ENCODE peak calls at places on chromosome X, in eight cellular contexts. A is lower lobe of right lung; Z is pancreas; C is CD8-positive, alpha-beta T cell; I is CD8-positive, alpha-beta memory T cell; H is CD4-positive, alpha-beta T cell; P is tibial artery; G is left ventricle myocardium inferior. B is an unnamed sample.
A peak's percentile ranks its signal among the peaks of the same experiment; 100 is the strongest.

GRCh38 chrX:114798902-114799301 is 215.0 kb downstream of the HTR2C start:
- DNase-seq in P (no peak), H (no peak), I (no peak), A (no peak), C (no peak), Z (no peak), G (no peak), B (no peak)

GRCh38 chrX:110427076-110427475 is 68.4 kb downstream of the RTL9 start:
- DNase-seq in Z (no peak), I (no peak), P (no peak), H (no peak), A (no peak), C (no peak), G (no peak), B (no peak)

GRCh38 chrX:43224496-43224895 is 431.6 kb upstream of the MAOA start:
- DNase-seq in H (no peak), C (no peak), A (no peak), Z (no peak), P (no peak), G (no peak), I (no peak), B (no peak)

GRCh38 chrX:38060331-38060878 is 54.1 kb downstream of the SYTL5 start:
- DNase-seq in G (no peak), H (no peak), I (no peak), A (no peak), P (no peak), C (no peak), Z (no peak), B (no peak)

GRCh38 chrX:117743469-117744251 is 372.9 kb downstream of the KLHL13 start:
- DNase-seq in P (no peak), Z (peak; percentile 2), C (no peak), G (no peak), H (no peak), A (no peak), I (no peak), B (no peak)

GRCh38 chrX:1610736-1611135 is 4.1 kb upstream of the ASMT start:
- DNase-seq in I (no peak), A (no peak), H (no peak), Z (no peak), C (no peak), G (no peak), P (no peak), B (no peak)

GRCh38 chrX:132488819-132489255 is at the start of gene MBNL3:
- DNase-seq in G (peak; percentile 27), H (peak; percentile 55), P (peak; percentile 44), A (peak; percentile 77), C (peak; percentile 67), I (peak; percentile 52), Z (peak; percentile 51), B (peak; percentile 36)

GRCh38 chrX:47664737-47665136 is 5.8 kb upstream of the UXT start:
- DNase-seq in G (no peak), C (no peak), A (no peak), Z (no peak), I (no peak), H (no peak), P (no peak), B (no peak)

GRCh38 chrX:106397788-106398538 is 213.8 kb upstream of the RADX start:
- DNase-seq in I (no peak), H (no peak), G (no peak), Z (no peak), P (no peak), A (no peak), C (no peak), B (peak; percentile 6)

GRCh38 chrX:24838624-24839023 is 144.9 kb downstream of the POLA1 start:
- DNase-seq in G (no peak), I (no peak), C (no peak), P (no peak), H (no peak), Z (no peak), A (no peak), B (no peak)

GRCh38 chrX:3176439-3176820 is 135.2 kb downstream of the ARSF start:
- DNase-seq in C (no peak), P (peak; percentile 21), H (no peak), A (no peak), I (no peak), Z (no peak), G (no peak), B (no peak)

GRCh38 chrX:41917517-41917916 is 5.8 kb downstream of the CASK start:
- DNase-seq in G (no peak), P (no peak), A (no peak), C (no peak), Z (no peak), H (no peak), I (no peak), B (peak; percentile 45)

GRCh38 chrX:41921492-41922124 is 1.7 kb downstream of the CASK start:
- DNase-seq in P (peak; percentile 19), C (no peak), A (no peak), H (no peak), G (no peak), I (no peak), Z (no peak), B (peak; percentile 50)

GRCh38 chrX:41922694-41923171 is 621 bp downstream of the CASK start:
- DNase-seq in I (peak; percentile 2), A (peak; percentile 47), Z (peak; percentile 7), C (peak; percentile 18), G (peak; percentile 23), P (no peak), H (no peak), B (peak; percentile 39)

GRCh38 chrX:41922125-41922521 is 1.2 kb downstream of the CASK start:
- DNase-seq in C (peak; percentile 40), Z (no peak), P (no peak), H (peak; percentile 16), A (no peak), I (peak; percentile 4), G (no peak), B (peak; percentile 26)

DNA sequence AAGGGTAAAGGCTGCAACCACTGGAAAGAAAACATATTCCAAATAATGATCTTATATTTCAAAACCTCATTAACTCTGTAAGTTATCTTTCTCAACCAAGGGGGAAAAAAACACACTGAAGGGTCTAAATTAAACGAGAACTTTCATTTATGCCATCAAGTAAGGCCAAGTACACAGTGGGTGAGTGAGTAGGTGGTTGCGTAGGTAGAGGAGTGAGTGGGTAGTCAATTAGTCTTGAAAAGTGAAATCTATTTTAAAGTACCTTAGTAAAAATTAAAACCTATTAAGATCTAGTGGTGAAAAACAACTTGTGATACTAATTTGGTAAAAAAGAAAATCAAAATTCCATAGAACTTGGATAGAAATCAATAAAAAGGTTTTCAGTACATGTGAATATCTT is 3.5 kb downstream of the CASK start:
- DNase-seq in G (no peak), H (no peak), I (no peak), A (no peak), C (no peak), Z (no peak), P (no peak), B (no peak)
- H3K27ac ChIP-seq in G (no peak overlapping the region), H (no peak overlapping the region), I (no peak overlapping the region), A (no peak overlapping the region), C (no peak overlapping the region), Z (no peak overlapping the region), P (no peak overlapping the region), B (peak overlapping the region; percentile 60)

GRCh38 chrX:72107320-72107719 is 24.4 kb downstream of the RTL5 start:
- DNase-seq in I (no peak), P (no peak), Z (no peak), A (no peak), G (no peak), H (no peak), C (no peak), B (no peak)
- H3K27ac ChIP-seq in I (no peak overlapping the region), P (no peak overlapping the region), Z (no peak overlapping the region), A (no peak overlapping the region), G (no peak overlapping the region), H (no peak overlapping the region), C (no peak overlapping the region), B (no peak overlapping the region)

GRCh38 chrX:16797358-16797757 is 11.1 kb downstream of the TXLNG start:
- DNase-seq in G (no peak), Z (no peak), A (no peak), C (no peak), P (peak; percentile 32), I (no peak), H (no peak), B (no peak)
- H3K27ac ChIP-seq in G (no peak overlapping the region), Z (no peak overlapping the region), A (no peak overlapping the region), C (no peak overlapping the region), P (no peak overlapping the region), I (no peak overlapping the region), H (no peak overlapping the region), B (no peak overlapping the region)

GRCh38 chrX:130851569-130851968 is 51.4 kb downstream of the ENOX2 start:
- DNase-seq in G (no peak), A (no peak), I (no peak), C (no peak), P (no peak), Z (no peak), H (no peak), B (no peak)
- H3K27ac ChIP-seq in G (no peak overlapping the region), A (no peak overlapping the region), I (no peak overlapping the region), C (no peak overlapping the region), P (no peak overlapping the region), Z (no peak overlapping the region), H (no peak overlapping the region), B (no peak overlapping the region)

DNA sequence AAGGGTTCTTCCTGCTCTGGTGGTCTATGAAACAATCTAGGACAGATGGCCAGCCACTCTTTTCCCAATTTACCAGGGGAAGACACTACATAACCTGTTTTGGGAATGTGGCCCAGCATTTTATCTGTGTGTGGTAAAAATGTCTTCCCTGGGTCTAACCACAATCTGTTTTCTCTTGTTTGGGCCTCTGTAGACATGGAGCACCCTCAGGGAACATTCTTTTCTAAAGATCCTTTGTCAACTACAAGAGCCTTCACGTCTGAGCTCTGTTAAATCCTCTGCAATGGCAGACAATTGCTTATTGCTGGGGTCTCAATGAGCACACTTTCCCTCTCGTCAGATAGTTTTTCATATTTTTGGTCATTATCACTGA is 35.5 kb downstream of the PLAC1 start:
- DNase-seq in Z (no peak), I (no peak), H (no peak), A (no peak), C (no peak), G (no peak), P (no peak), B (no peak)
- H3K27ac ChIP-seq in Z (no peak overlapping the region), I (no peak overlapping the region), H (no peak overlapping the region), A (no peak overlapping the region), C (no peak overlapping the region), G (no peak overlapping the region), P (no peak overlapping the region), B (no peak overlapping the region)

DNA sequence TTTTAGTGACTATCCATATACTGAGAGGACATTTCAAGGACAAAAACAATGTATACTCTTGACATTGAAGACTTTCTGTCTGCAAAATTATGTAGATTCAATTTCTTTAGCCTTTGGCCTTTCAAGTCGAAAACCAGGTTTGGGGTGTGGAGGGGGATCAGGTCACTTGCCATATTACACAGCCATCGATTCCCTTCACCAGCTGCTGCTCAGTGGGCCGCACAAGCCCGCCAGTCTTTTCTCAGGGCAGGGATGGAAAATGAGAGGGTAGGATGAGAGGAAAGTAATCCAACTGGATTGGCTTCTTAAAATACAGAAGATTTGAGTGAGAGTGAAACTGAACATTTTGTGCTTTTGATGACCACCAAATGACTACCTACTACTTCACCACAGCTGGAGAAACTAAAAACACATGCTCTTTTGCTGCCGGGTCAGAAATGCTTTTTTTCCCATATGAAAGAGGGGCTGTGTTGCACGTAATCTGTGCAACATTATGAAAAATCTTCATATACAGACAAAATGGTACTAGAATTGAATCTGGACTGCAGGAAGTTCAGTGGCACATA is 51.4 kb downstream of the FHL1 start:
- DNase-seq in I (no peak), H (no peak), G (no peak), P (no peak), Z (no peak), C (no peak), A (no peak), B (no peak)
- H3K27ac ChIP-seq in I (no peak overlapping the region), H (no peak overlapping the region), G (peak overlapping the region; percentile 87), P (peak overlapping the region; percentile 81), Z (no peak overlapping the region), C (no peak overlapping the region), A (no peak overlapping the region), B (no peak overlapping the region)

GRCh38 chrX:16082470-16083085 is 40.8 kb upstream of the GRPR start:
- DNase-seq in I (no peak), H (no peak), G (no peak), A (no peak), P (no peak), C (no peak), Z (no peak), B (no peak)
- H3K27ac ChIP-seq in I (no peak overlapping the region), H (no peak overlapping the region), G (no peak overlapping the region), A (no peak overlapping the region), P (no peak overlapping the region), C (no peak overlapping the region), Z (no peak overlapping the region), B (no peak overlapping the region)

B was measured in CD4-positive, CD25-positive, alpha-beta regulatory T cell.